ENCODE peak calls at places on chromosomes 5 and 9, in five cellular contexts. One of them, this sample, is unnamed.
A peak's percentile ranks its signal among the peaks of the same experiment; 100 is the strongest.

GRCh38 chr5:33487256-33487655 is 46.5 kb downstream of the TARS1 start:
- DNase-seq in SW480: no peak
- DNase-seq in cardiac fibroblast: no peak
- DNase-seq in heart left ventricle: no peak
- DNase-seq in osteoblast: no peak
- DNase-seq in this sample: no peak

GRCh38 chr5:139560752-139561654 is at the start of gene UBE2D2:
- DNase-seq in osteoblast: peak; percentile 99
- DNase-seq in cardiac fibroblast: peak; percentile 100
- DNase-seq in SW480: peak; percentile 97
- DNase-seq in heart left ventricle: peak; percentile 99
- DNase-seq in this sample: peak; percentile 96

GRCh38 chr5:125283372-125283771 is 536.9 kb upstream of the ZNF608 start:
- DNase-seq in osteoblast: no peak
- DNase-seq in cardiac fibroblast: no peak
- DNase-seq in heart left ventricle: no peak
- DNase-seq in SW480: no peak
- DNase-seq in this sample: no peak

GRCh38 chr9:34685591-34685990 is 5.5 kb downstream of the CCL19 start:
- DNase-seq in osteoblast: no peak
- DNase-seq in SW480: no peak
- DNase-seq in heart left ventricle: no peak
- DNase-seq in cardiac fibroblast: no peak
- DNase-seq in this sample: no peak

GRCh38 chr9:89969156-89969566 is 364.3 kb downstream of the GADD45G start:
- DNase-seq in cardiac fibroblast: no peak
- DNase-seq in SW480: no peak
- DNase-seq in heart left ventricle: no peak
- DNase-seq in osteoblast: no peak
- DNase-seq in this sample: peak; percentile 63

GRCh38 chr5:32312194-32312681 is 501 bp downstream of the MTMR12 start:
- DNase-seq in heart left ventricle: peak; percentile 78
- DNase-seq in SW480: peak; percentile 40
- DNase-seq in osteoblast: peak; percentile 92
- DNase-seq in cardiac fibroblast: peak; percentile 84
- DNase-seq in this sample: peak; percentile 69

GRCh38 chr9:16207161-16207560 is 654.3 kb downstream of the CCDC171 start:
- DNase-seq in heart left ventricle: peak; percentile 62
- DNase-seq in cardiac fibroblast: peak; percentile 69
- DNase-seq in SW480: no peak
- DNase-seq in osteoblast: no peak
- DNase-seq in this sample: no peak

GRCh38 chr9:95580812-95581761 is 64.3 kb upstream of the PTCH1 start:
- DNase-seq in SW480: no peak
- DNase-seq in heart left ventricle: no peak
- DNase-seq in osteoblast: peak; percentile 39
- DNase-seq in cardiac fibroblast: no peak
- DNase-seq in this sample: peak; percentile 52

GRCh38 chr9:114417511-114417910 is 29.7 kb upstream of the AKNA start:
- DNase-seq in SW480: no peak
- DNase-seq in osteoblast: peak; percentile 93
- DNase-seq in cardiac fibroblast: peak; percentile 33
- DNase-seq in heart left ventricle: no peak
- DNase-seq in this sample: no peak

GRCh38 chr5:116423091-116423490 is 151.5 kb downstream of the SEMA6A start:
- DNase-seq in osteoblast: no peak
- DNase-seq in heart left ventricle: no peak
- DNase-seq in cardiac fibroblast: no peak
- DNase-seq in SW480: no peak
- DNase-seq in this sample: no peak

GRCh38 chr5:135133698-135134515 is 99.9 kb upstream of the PITX1 start:
- DNase-seq in SW480: no peak
- DNase-seq in cardiac fibroblast: no peak
- DNase-seq in heart left ventricle: no peak
- DNase-seq in osteoblast: no peak
- DNase-seq in this sample: peak; percentile 99

GRCh38 chr5:89728750-89729149 is 680.8 kb downstream of the CETN3 start:
- DNase-seq in osteoblast: peak; percentile 34
- DNase-seq in cardiac fibroblast: peak; percentile 91
- DNase-seq in heart left ventricle: peak; percentile 32
- DNase-seq in SW480: no peak
- DNase-seq in this sample: no peak

GRCh38 chr5:128764910-128765309 is 200.4 kb upstream of the SLC27A6 start:
- DNase-seq in osteoblast: no peak
- DNase-seq in cardiac fibroblast: no peak
- DNase-seq in heart left ventricle: peak; percentile 42
- DNase-seq in SW480: no peak
- DNase-seq in this sample: no peak

GRCh38 chr5:77620404-77620803 is 18.1 kb downstream of the OTP start:
- DNase-seq in osteoblast: no peak
- DNase-seq in heart left ventricle: no peak
- DNase-seq in SW480: peak; percentile 79
- DNase-seq in cardiac fibroblast: no peak
- DNase-seq in this sample: no peak

GRCh38 chr5:78768781-78769380 is 120.3 kb upstream of the LHFPL2 start:
- DNase-seq in osteoblast: peak; percentile 65
- DNase-seq in cardiac fibroblast: no peak
- DNase-seq in SW480: no peak
- DNase-seq in heart left ventricle: no peak
- DNase-seq in this sample: no peak

GRCh38 chr9:70865471-70865870 is 255.9 kb downstream of the TRPM3 start:
- DNase-seq in SW480: no peak
- DNase-seq in cardiac fibroblast: peak; percentile 22
- DNase-seq in heart left ventricle: no peak
- DNase-seq in osteoblast: no peak
- DNase-seq in this sample: no peak

GRCh38 chr9:33184947-33185346 is 17.8 kb upstream of the B4GALT1 start:
- DNase-seq in SW480: no peak
- DNase-seq in heart left ventricle: no peak
- DNase-seq in cardiac fibroblast: peak; percentile 64
- DNase-seq in osteoblast: no peak
- DNase-seq in this sample: no peak

GRCh38 chr5:122129332-122129731 is at the start of gene ZNF474:
- DNase-seq in SW480: peak; percentile 42
- DNase-seq in osteoblast: peak; percentile 74
- DNase-seq in cardiac fibroblast: peak; percentile 97
- DNase-seq in heart left ventricle: peak; percentile 29
- DNase-seq in this sample: peak; percentile 10

GRCh38 chr5:10653033-10653432 is 89.2 kb downstream of the ANKRD33B start:
- DNase-seq in SW480: no peak
- DNase-seq in heart left ventricle: peak; percentile 83
- DNase-seq in cardiac fibroblast: peak; percentile 44
- DNase-seq in osteoblast: no peak
- DNase-seq in this sample: no peak

GRCh38 chr9:116928884-116929283 is 241.8 kb downstream of the TRIM32 start:
- DNase-seq in cardiac fibroblast: no peak
- DNase-seq in heart left ventricle: no peak
- DNase-seq in SW480: peak; percentile 21
- DNase-seq in osteoblast: no peak
- DNase-seq in this sample: no peak

GRCh38 chr5:109644829-109645228 is 44.9 kb upstream of the MAN2A1 start:
- DNase-seq in SW480: no peak
- DNase-seq in cardiac fibroblast: no peak
- DNase-seq in osteoblast: peak; percentile 27
- DNase-seq in heart left ventricle: no peak
- DNase-seq in this sample: no peak

GRCh38 chr5:90477816-90478215 is 3.2 kb downstream of the POLR3G start:
- DNase-seq in heart left ventricle: no peak
- DNase-seq in cardiac fibroblast: no peak
- DNase-seq in SW480: no peak
- DNase-seq in osteoblast: no peak
- DNase-seq in this sample: no peak

GRCh38 chr5:132830436-132831094 is at the start of gene SHROOM1:
- DNase-seq in osteoblast: peak; percentile 98
- DNase-seq in heart left ventricle: peak; percentile 77
- DNase-seq in cardiac fibroblast: peak; percentile 55
- DNase-seq in SW480: peak; percentile 86
- DNase-seq in this sample: peak; percentile 73

GRCh38 chr5:149930060-149930753 is 14.4 kb downstream of the PDE6A start:
- DNase-seq in cardiac fibroblast: peak; percentile 73
- DNase-seq in osteoblast: no peak
- DNase-seq in SW480: no peak
- DNase-seq in heart left ventricle: no peak
- DNase-seq in this sample: peak; percentile 3

GRCh38 chr5:15752886-15753285 is 252.9 kb downstream of the FBXL7 start:
- DNase-seq in osteoblast: peak; percentile 22
- DNase-seq in cardiac fibroblast: peak; percentile 74
- DNase-seq in SW480: no peak
- DNase-seq in heart left ventricle: peak; percentile 74
- DNase-seq in this sample: no peak

GRCh38 chr5:85868070-85868469 is 749.7 kb upstream of the COX7C start:
- DNase-seq in SW480: no peak
- DNase-seq in cardiac fibroblast: no peak
- DNase-seq in heart left ventricle: no peak
- DNase-seq in osteoblast: peak; percentile 23
- DNase-seq in this sample: no peak

GRCh38 chr9:23587433-23587832 is 238.6 kb downstream of the ELAVL2 start:
- DNase-seq in SW480: no peak
- DNase-seq in heart left ventricle: peak; percentile 94
- DNase-seq in cardiac fibroblast: no peak
- DNase-seq in osteoblast: no peak
- DNase-seq in this sample: no peak

GRCh38 chr5:93654676-93655075 is 71.7 kb downstream of the NR2F1 start:
- DNase-seq in SW480: no peak
- DNase-seq in heart left ventricle: no peak
- DNase-seq in osteoblast: no peak
- DNase-seq in cardiac fibroblast: peak; percentile 24
- DNase-seq in this sample: no peak

GRCh38 chr9:137429974-137430722 is 7.0 kb downstream of the NOXA1 start:
- DNase-seq in osteoblast: peak; percentile 74
- DNase-seq in heart left ventricle: peak; percentile 25
- DNase-seq in cardiac fibroblast: no peak
- DNase-seq in SW480: peak; percentile 66
- DNase-seq in this sample: peak; percentile 47

GRCh38 chr9:131310833-131311554 is 21.5 kb downstream of the PLPP7 start:
- DNase-seq in osteoblast: no peak
- DNase-seq in heart left ventricle: no peak
- DNase-seq in SW480: peak; percentile 52
- DNase-seq in cardiac fibroblast: no peak
- DNase-seq in this sample: peak; percentile 20

GRCh38 chr5:116645627-116646026 is 71.0 kb upstream of the SEMA6A start:
- DNase-seq in SW480: no peak
- DNase-seq in heart left ventricle: no peak
- DNase-seq in cardiac fibroblast: no peak
- DNase-seq in osteoblast: no peak
- DNase-seq in this sample: no peak

GRCh38 chr5:178297751-178298150 is 65.1 kb upstream of the PHYKPL start:
- DNase-seq in heart left ventricle: no peak
- DNase-seq in osteoblast: peak; percentile 45
- DNase-seq in SW480: no peak
- DNase-seq in cardiac fibroblast: no peak
- DNase-seq in this sample: no peak

GRCh38 chr5:173922527-173922926 is 34.4 kb downstream of the CPEB4 start:
- DNase-seq in heart left ventricle: no peak
- DNase-seq in osteoblast: no peak
- DNase-seq in cardiac fibroblast: no peak
- DNase-seq in SW480: no peak
- DNase-seq in this sample: no peak

GRCh38 chr5:177347699-177348098 is 3.8 kb downstream of the LMAN2 start:
- DNase-seq in cardiac fibroblast: no peak
- DNase-seq in heart left ventricle: no peak
- DNase-seq in SW480: no peak
- DNase-seq in osteoblast: no peak
- DNase-seq in this sample: no peak

GRCh38 chr5:89337-90286 is 2.4 kb upstream of the PLEKHG4B start:
- DNase-seq in cardiac fibroblast: no peak
- DNase-seq in heart left ventricle: no peak
- DNase-seq in SW480: no peak
- DNase-seq in osteoblast: peak; percentile 41
- DNase-seq in this sample: no peak

GRCh38 chr5:179319741-179320281 is 25.4 kb downstream of the ADAMTS2 start:
- DNase-seq in SW480: no peak
- DNase-seq in heart left ventricle: peak; percentile 43
- DNase-seq in cardiac fibroblast: peak; percentile 60
- DNase-seq in osteoblast: peak; percentile 97
- DNase-seq in this sample: no peak

This sample was measured in small intestine.